ENCODE peak calls at places on chromosomes 5 and 9, in eight cellular contexts. One of them, this sample, is unnamed.

GRCh38 chr5:155655569-155655968 is 642.0 kb downstream of the KIF4B start:
- DNase-seq in A549: no peak
- DNase-seq in stimulated activated CD8-positive, alpha-beta memory T cell treated with anti-CD3 and anti-CD28 coated beads, Interleukin-2, amount 100 ng/mL, for 48 hours: no peak
- DNase-seq in fibroblast of gingiva: no peak
- DNase-seq in amniotic stem cell: no peak
- DNase-seq in HS-27A: no peak
- DNase-seq in astrocyte: no peak
- DNase-seq in lower leg skin: no peak
- DNase-seq in this sample: no peak

GRCh38 chr5:63768221-63768620 is 194.0 kb downstream of the HTR1A start:
- DNase-seq in fibroblast of gingiva: no peak
- DNase-seq in amniotic stem cell: no peak
- DNase-seq in lower leg skin: no peak
- DNase-seq in stimulated activated CD8-positive, alpha-beta memory T cell treated with anti-CD3 and anti-CD28 coated beads, Interleukin-2, amount 100 ng/mL, for 48 hours: no peak
- DNase-seq in astrocyte: no peak
- DNase-seq in A549: no peak
- DNase-seq in HS-27A: no peak
- DNase-seq in this sample: no peak

GRCh38 chr9:83385317-83385716 is 152.9 kb downstream of the FRMD3 start:
- DNase-seq in fibroblast of gingiva: peak
- DNase-seq in astrocyte: no peak
- DNase-seq in HS-27A: no peak
- DNase-seq in lower leg skin: no peak
- DNase-seq in A549: no peak
- DNase-seq in amniotic stem cell: no peak
- DNase-seq in stimulated activated CD8-positive, alpha-beta memory T cell treated with anti-CD3 and anti-CD28 coated beads, Interleukin-2, amount 100 ng/mL, for 48 hours: no peak
- DNase-seq in this sample: peak

GRCh38 chr9:90285946-90286345 is 356.7 kb downstream of the DIRAS2 start:
- DNase-seq in fibroblast of gingiva: no peak
- DNase-seq in lower leg skin: no peak
- DNase-seq in A549: no peak
- DNase-seq in amniotic stem cell: no peak
- DNase-seq in HS-27A: no peak
- DNase-seq in astrocyte: no peak
- DNase-seq in stimulated activated CD8-positive, alpha-beta memory T cell treated with anti-CD3 and anti-CD28 coated beads, Interleukin-2, amount 100 ng/mL, for 48 hours: no peak
- DNase-seq in this sample: no peak

GRCh38 chr5:610011-610743 is 2.0 kb upstream of the CEP72 start:
- DNase-seq in stimulated activated CD8-positive, alpha-beta memory T cell treated with anti-CD3 and anti-CD28 coated beads, Interleukin-2, amount 100 ng/mL, for 48 hours: no peak
- DNase-seq in astrocyte: no peak
- DNase-seq in fibroblast of gingiva: no peak
- DNase-seq in HS-27A: no peak
- DNase-seq in lower leg skin: peak
- DNase-seq in A549: no peak
- DNase-seq in amniotic stem cell: no peak
- DNase-seq in this sample: no peak

GRCh38 chr5:97094579-97095317 is 47.7 kb downstream of the LIX1 start:
- DNase-seq in A549: no peak
- DNase-seq in lower leg skin: no peak
- DNase-seq in stimulated activated CD8-positive, alpha-beta memory T cell treated with anti-CD3 and anti-CD28 coated beads, Interleukin-2, amount 100 ng/mL, for 48 hours: no peak
- DNase-seq in amniotic stem cell: no peak
- DNase-seq in astrocyte: no peak
- DNase-seq in HS-27A: no peak
- DNase-seq in fibroblast of gingiva: no peak
- DNase-seq in this sample: no peak

GRCh38 chr9:128636024-128636390 is 20.6 kb downstream of the DYNC2I2 start:
- DNase-seq in lower leg skin: peak
- DNase-seq in amniotic stem cell: no peak
- DNase-seq in astrocyte: no peak
- DNase-seq in HS-27A: no peak
- DNase-seq in fibroblast of gingiva: no peak
- DNase-seq in stimulated activated CD8-positive, alpha-beta memory T cell treated with anti-CD3 and anti-CD28 coated beads, Interleukin-2, amount 100 ng/mL, for 48 hours: no peak
- DNase-seq in A549: peak
- DNase-seq in this sample: no peak

GRCh38 chr5:76782444-76782843 is 36.4 kb upstream of the F2RL1 start:
- DNase-seq in HS-27A: no peak
- DNase-seq in lower leg skin: no peak
- DNase-seq in stimulated activated CD8-positive, alpha-beta memory T cell treated with anti-CD3 and anti-CD28 coated beads, Interleukin-2, amount 100 ng/mL, for 48 hours: no peak
- DNase-seq in astrocyte: peak
- DNase-seq in fibroblast of gingiva: no peak
- DNase-seq in A549: no peak
- DNase-seq in amniotic stem cell: no peak
- DNase-seq in this sample: peak

GRCh38 chr9:33750307-33750838 is 45.0 kb upstream of the PRSS3 start:
- DNase-seq in astrocyte: no peak
- DNase-seq in A549: peak
- DNase-seq in amniotic stem cell: no peak
- DNase-seq in HS-27A: no peak
- DNase-seq in fibroblast of gingiva: peak
- DNase-seq in lower leg skin: no peak
- DNase-seq in stimulated activated CD8-positive, alpha-beta memory T cell treated with anti-CD3 and anti-CD28 coated beads, Interleukin-2, amount 100 ng/mL, for 48 hours: no peak
- DNase-seq in this sample: peak

GRCh38 chr5:169020102-169020501 is 280.8 kb downstream of the SLIT3 start:
- DNase-seq in astrocyte: peak
- DNase-seq in A549: peak
- DNase-seq in fibroblast of gingiva: no peak
- DNase-seq in HS-27A: no peak
- DNase-seq in stimulated activated CD8-positive, alpha-beta memory T cell treated with anti-CD3 and anti-CD28 coated beads, Interleukin-2, amount 100 ng/mL, for 48 hours: no peak
- DNase-seq in amniotic stem cell: no peak
- DNase-seq in lower leg skin: no peak
- DNase-seq in this sample: peak

GRCh38 chr5:152329896-152330295 is 75.2 kb downstream of the NMUR2 start:
- DNase-seq in stimulated activated CD8-positive, alpha-beta memory T cell treated with anti-CD3 and anti-CD28 coated beads, Interleukin-2, amount 100 ng/mL, for 48 hours: no peak
- DNase-seq in fibroblast of gingiva: no peak
- DNase-seq in HS-27A: no peak
- DNase-seq in astrocyte: no peak
- DNase-seq in amniotic stem cell: no peak
- DNase-seq in A549: no peak
- DNase-seq in lower leg skin: no peak
- DNase-seq in this sample: no peak

GRCh38 chr5:166509085-166509484 is 1782.4 kb upstream of the WWC1 start:
- DNase-seq in lower leg skin: no peak
- DNase-seq in astrocyte: no peak
- DNase-seq in A549: peak
- DNase-seq in fibroblast of gingiva: no peak
- DNase-seq in amniotic stem cell: no peak
- DNase-seq in stimulated activated CD8-positive, alpha-beta memory T cell treated with anti-CD3 and anti-CD28 coated beads, Interleukin-2, amount 100 ng/mL, for 48 hours: no peak
- DNase-seq in HS-27A: no peak
- DNase-seq in this sample: peak

GRCh38 chr5:59532979-59533729 is 360.4 kb downstream of the PDE4D start:
- DNase-seq in A549: no peak
- DNase-seq in amniotic stem cell: no peak
- DNase-seq in fibroblast of gingiva: no peak
- DNase-seq in lower leg skin: no peak
- DNase-seq in HS-27A: no peak
- DNase-seq in astrocyte: no peak
- DNase-seq in stimulated activated CD8-positive, alpha-beta memory T cell treated with anti-CD3 and anti-CD28 coated beads, Interleukin-2, amount 100 ng/mL, for 48 hours: no peak
- DNase-seq in this sample: no peak

GRCh38 chr5:124901081-124901480 is 154.6 kb upstream of the ZNF608 start:
- DNase-seq in stimulated activated CD8-positive, alpha-beta memory T cell treated with anti-CD3 and anti-CD28 coated beads, Interleukin-2, amount 100 ng/mL, for 48 hours: no peak
- DNase-seq in amniotic stem cell: no peak
- DNase-seq in fibroblast of gingiva: no peak
- DNase-seq in astrocyte: peak
- DNase-seq in HS-27A: no peak
- DNase-seq in lower leg skin: no peak
- DNase-seq in A549: no peak
- DNase-seq in this sample: no peak

GRCh38 chr9:91433180-91433579 is 9.5 kb upstream of the NFIL3 start:
- DNase-seq in stimulated activated CD8-positive, alpha-beta memory T cell treated with anti-CD3 and anti-CD28 coated beads, Interleukin-2, amount 100 ng/mL, for 48 hours: no peak
- DNase-seq in astrocyte: peak
- DNase-seq in HS-27A: no peak
- DNase-seq in A549: peak
- DNase-seq in amniotic stem cell: peak
- DNase-seq in lower leg skin: no peak
- DNase-seq in fibroblast of gingiva: peak
- DNase-seq in this sample: peak

GRCh38 chr5:149567226-149567625 is 14.1 kb upstream of the ARHGEF37 start:
- DNase-seq in A549: no peak
- DNase-seq in lower leg skin: no peak
- DNase-seq in fibroblast of gingiva: no peak
- DNase-seq in HS-27A: no peak
- DNase-seq in stimulated activated CD8-positive, alpha-beta memory T cell treated with anti-CD3 and anti-CD28 coated beads, Interleukin-2, amount 100 ng/mL, for 48 hours: no peak
- DNase-seq in astrocyte: no peak
- DNase-seq in amniotic stem cell: no peak
- DNase-seq in this sample: no peak

GRCh38 chr5:98179791-98180755 is 593.4 kb upstream of the RGMB start:
- DNase-seq in HS-27A: no peak
- DNase-seq in fibroblast of gingiva: no peak
- DNase-seq in astrocyte: no peak
- DNase-seq in lower leg skin: no peak
- DNase-seq in amniotic stem cell: no peak
- DNase-seq in stimulated activated CD8-positive, alpha-beta memory T cell treated with anti-CD3 and anti-CD28 coated beads, Interleukin-2, amount 100 ng/mL, for 48 hours: no peak
- DNase-seq in A549: no peak
- DNase-seq in this sample: peak

GRCh38 chr5:72383280-72384205 is 63.4 kb downstream of the PTCD2 start:
- DNase-seq in astrocyte: peak
- DNase-seq in stimulated activated CD8-positive, alpha-beta memory T cell treated with anti-CD3 and anti-CD28 coated beads, Interleukin-2, amount 100 ng/mL, for 48 hours: no peak
- DNase-seq in HS-27A: no peak
- DNase-seq in amniotic stem cell: no peak
- DNase-seq in A549: peak
- DNase-seq in lower leg skin: peak
- DNase-seq in fibroblast of gingiva: peak
- DNase-seq in this sample: peak

GRCh38 chr5:1274471-1274870 is 20.4 kb downstream of the TERT start:
- DNase-seq in astrocyte: no peak
- DNase-seq in stimulated activated CD8-positive, alpha-beta memory T cell treated with anti-CD3 and anti-CD28 coated beads, Interleukin-2, amount 100 ng/mL, for 48 hours: no peak
- DNase-seq in HS-27A: no peak
- DNase-seq in lower leg skin: no peak
- DNase-seq in fibroblast of gingiva: no peak
- DNase-seq in amniotic stem cell: no peak
- DNase-seq in A549: no peak
- DNase-seq in this sample: no peak

GRCh38 chr5:66596791-66597757 is 881 bp downstream of the MAST4 start:
- DNase-seq in astrocyte: peak
- DNase-seq in stimulated activated CD8-positive, alpha-beta memory T cell treated with anti-CD3 and anti-CD28 coated beads, Interleukin-2, amount 100 ng/mL, for 48 hours: no peak
- DNase-seq in amniotic stem cell: no peak
- DNase-seq in A549: peak
- DNase-seq in HS-27A: no peak
- DNase-seq in lower leg skin: no peak
- DNase-seq in fibroblast of gingiva: peak
- DNase-seq in this sample: peak

GRCh38 chr5:78507531-78507930 is 141.0 kb downstream of the LHFPL2 start:
- DNase-seq in fibroblast of gingiva: no peak
- DNase-seq in HS-27A: no peak
- DNase-seq in amniotic stem cell: no peak
- DNase-seq in stimulated activated CD8-positive, alpha-beta memory T cell treated with anti-CD3 and anti-CD28 coated beads, Interleukin-2, amount 100 ng/mL, for 48 hours: no peak
- DNase-seq in lower leg skin: no peak
- DNase-seq in A549: no peak
- DNase-seq in astrocyte: no peak
- DNase-seq in this sample: no peak

GRCh38 chr5:54040773-54041172 is 269.6 kb downstream of the ARL15 start:
- DNase-seq in lower leg skin: no peak
- DNase-seq in amniotic stem cell: no peak
- DNase-seq in astrocyte: no peak
- DNase-seq in stimulated activated CD8-positive, alpha-beta memory T cell treated with anti-CD3 and anti-CD28 coated beads, Interleukin-2, amount 100 ng/mL, for 48 hours: no peak
- DNase-seq in HS-27A: no peak
- DNase-seq in fibroblast of gingiva: no peak
- DNase-seq in A549: no peak
- DNase-seq in this sample: no peak

GRCh38 chr5:44387911-44388310 is 1.3 kb downstream of the FGF10 start:
- DNase-seq in astrocyte: no peak
- DNase-seq in fibroblast of gingiva: no peak
- DNase-seq in amniotic stem cell: no peak
- DNase-seq in HS-27A: no peak
- DNase-seq in A549: no peak
- DNase-seq in stimulated activated CD8-positive, alpha-beta memory T cell treated with anti-CD3 and anti-CD28 coated beads, Interleukin-2, amount 100 ng/mL, for 48 hours: no peak
- DNase-seq in lower leg skin: no peak
- DNase-seq in this sample: no peak

GRCh38 chr9:101923451-101923850 is 185.0 kb upstream of the GRIN3A start:
- DNase-seq in lower leg skin: no peak
- DNase-seq in HS-27A: no peak
- DNase-seq in amniotic stem cell: no peak
- DNase-seq in A549: no peak
- DNase-seq in fibroblast of gingiva: no peak
- DNase-seq in astrocyte: no peak
- DNase-seq in stimulated activated CD8-positive, alpha-beta memory T cell treated with anti-CD3 and anti-CD28 coated beads, Interleukin-2, amount 100 ng/mL, for 48 hours: no peak
- DNase-seq in this sample: no peak

GRCh38 chr9:37329576-37329975 is 92.9 kb upstream of the GRHPR start:
- DNase-seq in amniotic stem cell: no peak
- DNase-seq in stimulated activated CD8-positive, alpha-beta memory T cell treated with anti-CD3 and anti-CD28 coated beads, Interleukin-2, amount 100 ng/mL, for 48 hours: no peak
- DNase-seq in fibroblast of gingiva: peak
- DNase-seq in HS-27A: no peak
- DNase-seq in astrocyte: peak
- DNase-seq in lower leg skin: no peak
- DNase-seq in A549: peak
- DNase-seq in this sample: peak

GRCh38 chr9:130918102-130918869 is 20.8 kb downstream of the FIBCD1 start:
- DNase-seq in stimulated activated CD8-positive, alpha-beta memory T cell treated with anti-CD3 and anti-CD28 coated beads, Interleukin-2, amount 100 ng/mL, for 48 hours: no peak
- DNase-seq in lower leg skin: no peak
- DNase-seq in A549: no peak
- DNase-seq in amniotic stem cell: no peak
- DNase-seq in HS-27A: no peak
- DNase-seq in fibroblast of gingiva: no peak
- DNase-seq in astrocyte: no peak
- DNase-seq in this sample: no peak

GRCh38 chr5:172106511-172107356 is 81.3 kb downstream of the STK10 start:
- DNase-seq in lower leg skin: peak
- DNase-seq in A549: peak
- DNase-seq in stimulated activated CD8-positive, alpha-beta memory T cell treated with anti-CD3 and anti-CD28 coated beads, Interleukin-2, amount 100 ng/mL, for 48 hours: peak
- DNase-seq in amniotic stem cell: no peak
- DNase-seq in HS-27A: no peak
- DNase-seq in fibroblast of gingiva: no peak
- DNase-seq in astrocyte: no peak
- DNase-seq in this sample: no peak

GRCh38 chr5:173829826-173830225 is 58.3 kb upstream of the CPEB4 start:
- DNase-seq in fibroblast of gingiva: peak
- DNase-seq in HS-27A: no peak
- DNase-seq in stimulated activated CD8-positive, alpha-beta memory T cell treated with anti-CD3 and anti-CD28 coated beads, Interleukin-2, amount 100 ng/mL, for 48 hours: no peak
- DNase-seq in astrocyte: peak
- DNase-seq in amniotic stem cell: peak
- DNase-seq in lower leg skin: no peak
- DNase-seq in A549: peak
- DNase-seq in this sample: peak

GRCh38 chr5:122847687-122848081 is 2.3 kb downstream of the SNX24 start:
- DNase-seq in HS-27A: no peak
- DNase-seq in fibroblast of gingiva: no peak
- DNase-seq in stimulated activated CD8-positive, alpha-beta memory T cell treated with anti-CD3 and anti-CD28 coated beads, Interleukin-2, amount 100 ng/mL, for 48 hours: no peak
- DNase-seq in astrocyte: no peak
- DNase-seq in lower leg skin: no peak
- DNase-seq in A549: no peak
- DNase-seq in amniotic stem cell: no peak
- DNase-seq in this sample: no peak

GRCh38 chr5:111259636-111260035 is 35.5 kb downstream of the CAMK4 start:
- DNase-seq in astrocyte: peak
- DNase-seq in lower leg skin: no peak
- DNase-seq in A549: no peak
- DNase-seq in amniotic stem cell: no peak
- DNase-seq in HS-27A: no peak
- DNase-seq in fibroblast of gingiva: no peak
- DNase-seq in stimulated activated CD8-positive, alpha-beta memory T cell treated with anti-CD3 and anti-CD28 coated beads, Interleukin-2, amount 100 ng/mL, for 48 hours: no peak
- DNase-seq in this sample: no peak

GRCh38 chr9:27527702-27528277 is 1.8 kb downstream of the MOB3B start:
- DNase-seq in A549: no peak
- DNase-seq in HS-27A: no peak
- DNase-seq in astrocyte: no peak
- DNase-seq in fibroblast of gingiva: no peak
- DNase-seq in lower leg skin: no peak
- DNase-seq in amniotic stem cell: no peak
- DNase-seq in stimulated activated CD8-positive, alpha-beta memory T cell treated with anti-CD3 and anti-CD28 coated beads, Interleukin-2, amount 100 ng/mL, for 48 hours: no peak
- DNase-seq in this sample: no peak

GRCh38 chr5:1512541-1513291 is 11.0 kb downstream of the LPCAT1 start:
- DNase-seq in A549: no peak
- DNase-seq in fibroblast of gingiva: no peak
- DNase-seq in HS-27A: no peak
- DNase-seq in stimulated activated CD8-positive, alpha-beta memory T cell treated with anti-CD3 and anti-CD28 coated beads, Interleukin-2, amount 100 ng/mL, for 48 hours: no peak
- DNase-seq in lower leg skin: peak
- DNase-seq in astrocyte: no peak
- DNase-seq in amniotic stem cell: no peak
- DNase-seq in this sample: no peak

GRCh38 chr9:91882628-91883027 is 67.4 kb downstream of the ROR2 start:
- DNase-seq in A549: no peak
- DNase-seq in amniotic stem cell: no peak
- DNase-seq in astrocyte: no peak
- DNase-seq in HS-27A: no peak
- DNase-seq in stimulated activated CD8-positive, alpha-beta memory T cell treated with anti-CD3 and anti-CD28 coated beads, Interleukin-2, amount 100 ng/mL, for 48 hours: no peak
- DNase-seq in lower leg skin: peak
- DNase-seq in fibroblast of gingiva: no peak
- DNase-seq in this sample: no peak

GRCh38 chr5:136484808-136485207 is 119.5 kb upstream of the TRPC7 start:
- DNase-seq in astrocyte: no peak
- DNase-seq in HS-27A: no peak
- DNase-seq in stimulated activated CD8-positive, alpha-beta memory T cell treated with anti-CD3 and anti-CD28 coated beads, Interleukin-2, amount 100 ng/mL, for 48 hours: no peak
- DNase-seq in A549: no peak
- DNase-seq in fibroblast of gingiva: peak
- DNase-seq in amniotic stem cell: no peak
- DNase-seq in lower leg skin: no peak
- DNase-seq in this sample: no peak